ENCODE peak calls at places on chromosomes 3 and 15, in ten cellular contexts. One of them, this sample, is unnamed.

GRCh38 chr15:92663250-92663951 is 7.8 kb upstream of the FAM174B start:
- DNase-seq in activated naive CD4-positive, alpha-beta T cell treated with anti-CD3 and anti-CD28 coated beads for 36 hours: peak
- DNase-seq in prostate gland: no peak
- DNase-seq in RCC 7860: no peak
- DNase-seq in uterus: no peak
- DNase-seq in NCI-H345: no peak
- DNase-seq in thoracic aorta: no peak
- DNase-seq in KBM-7: no peak
- DNase-seq in T-helper 2 cell treated with Interferon-gamma antibody and Interleukin-4, amounts not matched to agents 5 μg/mL and 100 μg/mL, for 36 hours: peak
- DNase-seq in T-cell: no peak
- DNase-seq in this sample: no peak

GRCh38 chr3:12643724-12644123 is 20.2 kb downstream of the RAF1 start:
- DNase-seq in activated naive CD4-positive, alpha-beta T cell treated with anti-CD3 and anti-CD28 coated beads for 36 hours: no peak
- DNase-seq in prostate gland: no peak
- DNase-seq in RCC 7860: no peak
- DNase-seq in uterus: no peak
- DNase-seq in NCI-H345: no peak
- DNase-seq in thoracic aorta: no peak
- DNase-seq in KBM-7: no peak
- DNase-seq in T-helper 2 cell treated with Interferon-gamma antibody and Interleukin-4, amounts not matched to agents 5 μg/mL and 100 μg/mL, for 36 hours: no peak
- DNase-seq in T-cell: no peak
- DNase-seq in this sample: no peak

GRCh38 chr3:196778755-196779154 is 39.1 kb downstream of the PAK2 start:
- DNase-seq in activated naive CD4-positive, alpha-beta T cell treated with anti-CD3 and anti-CD28 coated beads for 36 hours: no peak
- DNase-seq in prostate gland: no peak
- DNase-seq in RCC 7860: peak
- DNase-seq in uterus: no peak
- DNase-seq in NCI-H345: no peak
- DNase-seq in thoracic aorta: no peak
- DNase-seq in KBM-7: no peak
- DNase-seq in T-helper 2 cell treated with Interferon-gamma antibody and Interleukin-4, amounts not matched to agents 5 μg/mL and 100 μg/mL, for 36 hours: no peak
- DNase-seq in T-cell: no peak
- DNase-seq in this sample: peak

GRCh38 chr3:189458536-189458935 is 172.7 kb upstream of the TP63 start:
- DNase-seq in activated naive CD4-positive, alpha-beta T cell treated with anti-CD3 and anti-CD28 coated beads for 36 hours: no peak
- DNase-seq in prostate gland: peak
- DNase-seq in RCC 7860: peak
- DNase-seq in uterus: no peak
- DNase-seq in NCI-H345: peak
- DNase-seq in thoracic aorta: no peak
- DNase-seq in KBM-7: no peak
- DNase-seq in T-helper 2 cell treated with Interferon-gamma antibody and Interleukin-4, amounts not matched to agents 5 μg/mL and 100 μg/mL, for 36 hours: no peak
- DNase-seq in T-cell: no peak
- DNase-seq in this sample: no peak

GRCh38 chr15:63943829-63944680 is 102.2 kb downstream of the DAPK2 start:
- DNase-seq in activated naive CD4-positive, alpha-beta T cell treated with anti-CD3 and anti-CD28 coated beads for 36 hours: no peak
- DNase-seq in prostate gland: no peak
- DNase-seq in RCC 7860: no peak
- DNase-seq in uterus: no peak
- DNase-seq in NCI-H345: no peak
- DNase-seq in thoracic aorta: no peak
- DNase-seq in KBM-7: no peak
- DNase-seq in T-helper 2 cell treated with Interferon-gamma antibody and Interleukin-4, amounts not matched to agents 5 μg/mL and 100 μg/mL, for 36 hours: no peak
- DNase-seq in T-cell: no peak
- DNase-seq in this sample: no peak

GRCh38 chr15:70605606-70606410 is 157.6 kb downstream of the UACA start:
- DNase-seq in activated naive CD4-positive, alpha-beta T cell treated with anti-CD3 and anti-CD28 coated beads for 36 hours: no peak
- DNase-seq in prostate gland: peak
- DNase-seq in RCC 7860: no peak
- DNase-seq in uterus: peak
- DNase-seq in NCI-H345: no peak
- DNase-seq in thoracic aorta: no peak
- DNase-seq in KBM-7: no peak
- DNase-seq in T-helper 2 cell treated with Interferon-gamma antibody and Interleukin-4, amounts not matched to agents 5 μg/mL and 100 μg/mL, for 36 hours: no peak
- DNase-seq in T-cell: no peak
- DNase-seq in this sample: no peak

GRCh38 chr15:59632714-59633113 is 21.1 kb downstream of the GCNT3 start:
- DNase-seq in activated naive CD4-positive, alpha-beta T cell treated with anti-CD3 and anti-CD28 coated beads for 36 hours: no peak
- DNase-seq in prostate gland: no peak
- DNase-seq in RCC 7860: peak
- DNase-seq in uterus: no peak
- DNase-seq in NCI-H345: no peak
- DNase-seq in thoracic aorta: no peak
- DNase-seq in KBM-7: no peak
- DNase-seq in T-helper 2 cell treated with Interferon-gamma antibody and Interleukin-4, amounts not matched to agents 5 μg/mL and 100 μg/mL, for 36 hours: no peak
- DNase-seq in T-cell: no peak
- DNase-seq in this sample: peak

GRCh38 chr15:48806151-48806550 is 4.7 kb downstream of the CEP152 start:
- DNase-seq in activated naive CD4-positive, alpha-beta T cell treated with anti-CD3 and anti-CD28 coated beads for 36 hours: no peak
- DNase-seq in prostate gland: no peak
- DNase-seq in RCC 7860: no peak
- DNase-seq in uterus: no peak
- DNase-seq in NCI-H345: peak
- DNase-seq in thoracic aorta: no peak
- DNase-seq in KBM-7: peak
- DNase-seq in T-helper 2 cell treated with Interferon-gamma antibody and Interleukin-4, amounts not matched to agents 5 μg/mL and 100 μg/mL, for 36 hours: no peak
- DNase-seq in T-cell: no peak
- DNase-seq in this sample: no peak

This sample was measured in ACHN.